ENCODE peak calls at places on chromosomes 13 and 19, in seven cellular contexts. N is IMR-90, Z is GM12892, V is vagina, D is heart left ventricle, F is H1, X is Peyer's patch. U is an unnamed sample.

GRCh38 chr19:54142166-54142780 is 4.7 kb downstream of the CNOT3 start:
- DNase-seq in N (peak), D (no peak), F (no peak), X (no peak), Z (no peak), V (no peak), U (no peak)

GRCh38 chr19:18280247-18281081 is 958 bp downstream of the JUND start:
- DNase-seq in D (peak), X (peak), N (peak), F (no peak), Z (peak), V (no peak), U (peak)

GRCh38 chr13:92122454-92122853 is 724.0 kb downstream of the GPC5 start:
- DNase-seq in N (no peak), Z (no peak), V (no peak), D (no peak), X (no peak), F (no peak), U (no peak)

GRCh38 chr13:58488251-58488650 is 856.7 kb downstream of the PCDH17 start:
- DNase-seq in F (no peak), V (no peak), D (no peak), Z (no peak), N (no peak), X (no peak), U (no peak)

GRCh38 chr19:18612772-18613588 is at the start of gene TMEM59L:
- DNase-seq in V (no peak), F (no peak), N (no peak), D (no peak), Z (no peak), X (no peak), U (no peak)

GRCh38 chr19:34676697-34677385 is at the start of gene SCGB2B2:
- DNase-seq in F (no peak), X (no peak), N (no peak), V (no peak), D (peak), Z (peak), U (no peak)

GRCh38 chr19:10295305-10295846 is 5.6 kb downstream of the ICAM5 start:
- DNase-seq in V (peak), D (no peak), X (peak), N (no peak), F (no peak), Z (peak), U (no peak)

GRCh38 chr19:6769006-6769637 is 1.9 kb upstream of the SH2D3A start:
- DNase-seq in Z (no peak), X (no peak), F (no peak), N (peak), V (no peak), D (no peak), U (no peak)

GRCh38 chr19:42295831-42296525 is 6.0 kb upstream of the PRR19 start:
- DNase-seq in F (peak), D (peak), N (peak), V (no peak), Z (peak), X (peak), U (peak)

GRCh38 chr19:43784251-43784980 is 3.6 kb upstream of the KCNN4 start:
- DNase-seq in D (peak), F (no peak), X (no peak), N (peak), Z (peak), V (no peak), U (peak)

GRCh38 chr13:95481051-95481775 is 71.3 kb upstream of the CLDN10 start:
- DNase-seq in Z (no peak), V (no peak), N (peak), D (no peak), F (no peak), X (no peak), U (peak)

GRCh38 chr19:13169769-13170168 is 19.6 kb downstream of the IER2 start:
- DNase-seq in D (peak), X (peak), V (no peak), N (peak), Z (no peak), F (no peak), U (peak)

GRCh38 chr19:35847911-35848310 is 4.4 kb downstream of the NPHS1 start:
- DNase-seq in N (no peak), Z (no peak), V (no peak), D (no peak), F (no peak), X (no peak), U (no peak)

GRCh38 chr19:11264452-11265176 is 2.3 kb upstream of the DOCK6 start:
- DNase-seq in D (peak), N (no peak), X (peak), Z (no peak), V (no peak), F (no peak), U (no peak)

GRCh38 chr13:36370108-36370429 is 23.9 kb upstream of the SPART start:
- DNase-seq in V (no peak), N (no peak), F (no peak), X (no peak), D (peak), Z (no peak), U (no peak)

GRCh38 chr19:13260883-13261653 is 110.9 kb downstream of the IER2 start:
- DNase-seq in Z (peak), F (no peak), X (no peak), N (peak), D (no peak), V (no peak), U (peak)

GRCh38 chr13:51626749-51627148 is 42.5 kb downstream of the WDFY2 start:
- DNase-seq in F (no peak), D (peak), Z (no peak), V (no peak), X (no peak), N (no peak), U (no peak)

GRCh38 chr19:13978721-13979191 is 26.4 kb downstream of the DCAF15 start:
- DNase-seq in N (no peak), D (no peak), V (no peak), Z (no peak), F (no peak), X (no peak), U (no peak)

GRCh38 chr13:87128006-87128405 is 543.2 kb upstream of the SLITRK5 start:
- DNase-seq in Z (no peak), V (no peak), F (peak), N (peak), D (no peak), X (no peak), U (no peak)

GRCh38 chr19:16066611-16067104 is 9.6 kb upstream of the TPM4 start:
- DNase-seq in Z (peak), D (peak), F (no peak), X (peak), N (peak), V (no peak), U (peak)

GRCh38 chr19:10835754-10836477 is at the start of gene TMED1:
- DNase-seq in Z (peak), N (peak), D (peak), V (no peak), X (peak), F (peak), U (peak)

GRCh38 chr13:43143591-43143990 is 120.2 kb downstream of the DNAJC15 start:
- DNase-seq in F (no peak), X (no peak), Z (no peak), N (no peak), V (no peak), D (no peak), U (no peak)

GRCh38 chr13:77230560-77230959 is 96.3 kb downstream of the MYCBP2 start:
- DNase-seq in Z (no peak), D (no peak), N (no peak), V (no peak), F (no peak), X (no peak), U (no peak)

GRCh38 chr19:13441810-13442512 is 64.3 kb downstream of the CACNA1A start:
- DNase-seq in Z (peak), D (no peak), V (no peak), F (no peak), N (peak), X (no peak), U (peak)

GRCh38 chr19:18194554-18195238 is 1.7 kb downstream of the MPV17L2 start:
- DNase-seq in Z (peak), D (no peak), V (no peak), N (peak), X (no peak), F (no peak), U (no peak)

GRCh38 chr13:99414048-99414995 is 87.0 kb upstream of the TM9SF2 start:
- DNase-seq in F (no peak), N (no peak), Z (no peak), V (no peak), D (no peak), X (no peak), U (no peak)

GRCh38 chr13:31236211-31236786 is 36.5 kb downstream of the B3GLCT start:
- DNase-seq in D (no peak), V (no peak), F (no peak), X (no peak), Z (no peak), N (peak), U (no peak)

GRCh38 chr19:324716-325115 is 19.9 kb downstream of the MIER2 start:
- DNase-seq in V (no peak), X (no peak), D (no peak), Z (no peak), F (no peak), N (no peak), U (no peak)

GRCh38 chr19:34180273-34180672 is 8.0 kb downstream of the LSM14A start:
- DNase-seq in D (no peak), V (no peak), N (no peak), Z (no peak), F (no peak), X (no peak), U (no peak)

GRCh38 chr19:35018379-35018778 is 11.9 kb upstream of the SCN1B start:
- DNase-seq in F (no peak), N (no peak), X (no peak), D (no peak), V (no peak), Z (no peak), U (no peak)

GRCh38 chr13:42747399-42747873 is 33.9 kb upstream of the FAM216B start:
- DNase-seq in D (no peak), V (no peak), N (peak), F (no peak), Z (no peak), X (no peak), U (no peak)

GRCh38 chr19:42693760-42694350 is 46.4 kb downstream of the PSG3 start:
- DNase-seq in X (no peak), Z (no peak), D (no peak), F (no peak), N (peak), V (no peak), U (peak)

GRCh38 chr13:50893211-50893852 is 16.3 kb upstream of the RNASEH2B start:
- DNase-seq in F (no peak), Z (no peak), X (no peak), N (peak), V (no peak), D (no peak), U (no peak)

GRCh38 chr13:59043016-59043415 is 1120.7 kb downstream of the DIAPH3 start:
- DNase-seq in D (no peak), X (no peak), F (no peak), Z (no peak), N (no peak), V (no peak), U (no peak)

GRCh38 chr19:10118960-10119359 is 739 bp downstream of the EIF3G start:
- DNase-seq in X (no peak), D (no peak), Z (no peak), N (no peak), V (no peak), F (no peak), U (no peak)

GRCh38 chr13:34913040-34913439 is 29.0 kb upstream of the NBEA start:
- DNase-seq in N (no peak), V (no peak), Z (no peak), F (peak), X (no peak), D (no peak), U (peak)

DNA sequence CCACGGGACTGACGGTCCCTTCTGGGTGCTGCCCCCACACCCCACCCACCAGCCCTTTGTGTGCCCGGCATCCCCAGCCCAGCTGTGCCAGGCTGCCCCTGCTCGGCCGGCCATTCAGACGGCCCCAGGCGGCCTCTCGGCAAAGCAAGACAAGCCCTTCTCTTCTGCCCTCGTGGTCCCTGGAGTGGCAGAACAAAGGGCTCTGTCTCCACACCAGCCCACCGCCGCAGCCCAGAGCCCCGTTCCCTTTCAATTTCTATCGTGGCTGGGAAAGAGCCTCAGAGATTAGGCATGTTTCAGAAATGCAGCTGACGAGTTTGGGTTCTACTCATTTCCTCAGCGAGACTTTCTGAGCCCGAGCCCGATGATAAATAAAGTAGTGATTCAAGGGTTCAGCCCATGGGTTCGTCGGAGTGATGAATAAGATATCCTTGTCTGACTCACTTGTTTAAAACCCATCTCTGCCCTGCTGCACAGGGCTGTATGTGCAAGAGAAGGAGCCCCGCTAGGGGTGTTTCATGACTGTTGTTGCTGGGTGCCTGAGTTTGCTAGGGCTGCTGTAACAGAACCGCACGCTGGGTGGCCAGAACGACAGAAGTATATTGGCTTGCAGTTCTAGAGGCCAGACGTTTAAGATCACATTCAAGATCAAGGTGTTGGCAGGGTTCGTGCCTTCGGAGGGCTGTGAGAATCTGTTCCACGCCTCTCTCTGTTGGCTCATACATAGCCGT is 4.3 kb downstream of the MYO9B start:
- DNase-seq in F (no peak), V (no peak), Z (peak), X (peak), D (peak), N (peak), U (peak)
- TF ChIP-seq POLR2A in F (no peak), V (no peak), Z (peak), X (no peak), D (no peak), N (peak), U (no peak)

GRCh38 chr19:49869484-49870308 is 2.3 kb upstream of the PNKP start:
- DNase-seq in F (peak), Z (peak), X (peak), N (peak), V (no peak), D (peak), U (peak)
- TF ChIP-seq POLR2A in F (peak), Z (peak), X (peak), N (no peak), V (no peak), D (peak), U (peak)

GRCh38 chr19:56314018-56314583 is 538 bp downstream of the ZSCAN5A start:
- DNase-seq in F (peak), D (no peak), Z (no peak), N (peak), V (no peak), X (no peak), U (peak)
- TF ChIP-seq POLR2A in F (no peak), D (no peak), Z (no peak), N (no peak), V (no peak), X (peak), U (no peak)

GRCh38 chr13:112826565-112826964 is 136.7 kb downstream of the ATP11A start:
- DNase-seq in F (no peak), V (no peak), Z (no peak), D (no peak), X (no peak), N (no peak), U (no peak)

GRCh38 chr13:112828756-112829155 is 138.9 kb downstream of the ATP11A start:
- DNase-seq in V (no peak), X (peak), D (no peak), F (no peak), N (no peak), Z (no peak), U (no peak)

GRCh38 chr13:112825875-112826274 is 136.0 kb downstream of the ATP11A start:
- DNase-seq in F (no peak), X (no peak), D (no peak), N (no peak), Z (no peak), V (no peak), U (no peak)

GRCh38 chr13:112831196-112831595 is 137.8 kb upstream of the MCF2L start:
- DNase-seq in X (peak), N (no peak), Z (no peak), V (no peak), D (no peak), F (no peak), U (no peak)

GRCh38 chr13:112828082-112828699 is 138.4 kb downstream of the ATP11A start:
- DNase-seq in V (no peak), N (no peak), F (no peak), Z (no peak), D (no peak), X (no peak), U (no peak)
- TF ChIP-seq POLR2A in V (no peak), N (no peak), F (no peak), Z (no peak), D (no peak), X (no peak), U (no peak)

GRCh38 chr19:49101160-49101559 is 13.0 kb upstream of the LIN7B start:
- DNase-seq in X (no peak), D (no peak), N (no peak), Z (no peak), F (no peak), V (no peak), U (no peak)

GRCh38 chr19:49106648-49107135 is 7.5 kb upstream of the LIN7B start:
- DNase-seq in N (peak), X (peak), V (no peak), D (no peak), F (no peak), Z (no peak), U (no peak)

GRCh38 chr19:49102303-49102702 is 11.9 kb upstream of the LIN7B start:
- DNase-seq in X (no peak), Z (no peak), F (no peak), V (no peak), D (no peak), N (no peak), U (no peak)

GRCh38 chr19:49103331-49104085 is 10.7 kb upstream of the LIN7B start:
- DNase-seq in N (no peak), V (no peak), D (no peak), X (no peak), F (no peak), Z (no peak), U (no peak)

GRCh38 chr19:49104229-49104864 is 9.8 kb upstream of the LIN7B start:
- DNase-seq in N (no peak), D (no peak), Z (no peak), V (no peak), X (no peak), F (no peak), U (no peak)
- TF ChIP-seq POLR2A in N (no peak), D (no peak), Z (no peak), V (no peak), X (no peak), F (no peak), U (no peak)

GRCh38 chr13:97288486-97288900 is 66.4 kb downstream of the MBNL2 start:
- DNase-seq in N (no peak), X (no peak), F (no peak), D (no peak), V (no peak), Z (no peak), U (no peak)
- TF ChIP-seq POLR2A in N (no peak), X (no peak), F (no peak), D (no peak), V (no peak), Z (no peak), U (no peak)

DNA sequence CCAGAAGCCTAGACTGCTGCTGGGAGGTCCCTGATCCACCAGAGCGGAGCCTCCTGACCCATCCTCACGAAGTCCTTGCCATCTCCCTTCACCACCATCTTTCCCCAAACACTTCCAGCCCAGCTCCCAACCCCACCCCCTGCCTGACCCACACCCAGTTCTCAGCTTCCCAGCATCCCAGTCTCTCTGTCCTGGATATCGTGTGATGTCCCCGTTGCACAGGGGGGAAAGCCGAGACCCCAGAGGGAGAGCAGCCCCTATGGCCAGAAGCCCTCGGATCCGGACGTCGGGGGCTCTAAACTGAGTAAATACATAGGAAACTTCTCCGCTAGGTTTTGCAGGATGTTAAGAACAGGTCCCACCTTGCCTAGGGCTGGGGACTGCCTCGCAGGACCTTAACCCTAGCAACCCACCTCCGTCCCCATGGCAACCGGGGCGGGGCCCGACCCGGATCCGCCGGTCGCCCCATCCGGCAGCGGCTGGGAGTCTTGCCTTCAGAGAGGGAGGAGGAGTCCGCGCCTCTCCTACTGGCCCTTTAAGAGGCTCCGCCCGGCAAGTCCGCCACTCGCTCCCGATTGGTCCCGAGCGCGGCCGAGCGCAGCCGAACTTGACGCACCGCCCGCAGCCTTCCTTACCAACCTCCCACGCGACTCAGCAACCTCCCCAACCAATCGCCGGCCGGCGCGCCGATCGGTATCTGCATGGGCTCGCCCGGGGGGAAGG is 451 bp upstream of the HMG20B start:
- DNase-seq in Z (peak), N (peak), X (peak), F (peak), V (peak), D (peak), U (peak)
- TF ChIP-seq POLR2A in Z (no peak), N (no peak), X (no peak), F (no peak), V (no peak), D (peak), U (no peak)

GRCh38 chr13:113138792-113139551 is 16.4 kb downstream of the F10 start:
- DNase-seq in X (no peak), D (no peak), V (no peak), N (no peak), Z (no peak), F (no peak), U (no peak)
- TF ChIP-seq POLR2A in X (no peak), D (no peak), V (no peak), N (no peak), Z (no peak), F (no peak), U (no peak)

GRCh38 chr19:38561053-38561606 is 56.6 kb downstream of the MAP4K1 start:
- DNase-seq in F (no peak), D (no peak), N (no peak), V (no peak), X (no peak), Z (no peak), U (no peak)
- TF ChIP-seq POLR2A in F (no peak), D (no peak), N (no peak), V (no peak), X (no peak), Z (no peak), U (no peak)

GRCh38 chr13:29878101-29878500 is 27.7 kb upstream of the UBL3 start:
- DNase-seq in X (no peak), N (peak), Z (no peak), V (no peak), F (no peak), D (no peak), U (no peak)
- TF ChIP-seq POLR2A in X (no peak), N (no peak), Z (no peak), V (no peak), F (no peak), D (no peak), U (no peak)